ENCODE peak calls at places on chromosomes 16 and 17, in five cellular contexts. B is AG04449, H is HFFc6, S is B cell, N is omental fat pad. F is an unnamed sample.

GRCh38 chr16:75080205-75081029 is 36.2 kb downstream of the LDHD start:
- DNase-seq in S (no peak), N (no peak), H (peak; percentile 64), B (peak; percentile 53), F (no peak)

GRCh38 chr17:78144146-78144719 is 2.0 kb upstream of the C17orf99 start:
- DNase-seq in S (no peak), N (no peak), B (no peak), H (peak; percentile 45), F (no peak)

GRCh38 chr17:30600830-30601494 is 123.8 kb downstream of the GOSR1 start:
- DNase-seq in S (peak; percentile 43), N (no peak), H (no peak), B (no peak), F (peak; percentile 40)

GRCh38 chr16:57239089-57239488 is 6.0 kb upstream of the ARL2BP start:
- DNase-seq in H (no peak), B (no peak), N (no peak), S (no peak), F (no peak)

GRCh38 chr16:19517424-19518089 is 4.3 kb downstream of the GDE1 start:
- DNase-seq in S (no peak), B (no peak), N (no peak), H (peak; percentile 58), F (no peak)

GRCh38 chr17:7916799-7917198 is 710 bp upstream of the RNF227 start:
- DNase-seq in B (peak; percentile 36), H (peak; percentile 61), S (no peak), N (no peak), F (no peak)

GRCh38 chr17:68697850-68698313 is 96.7 kb upstream of the FAM20A start:
- DNase-seq in N (no peak), H (peak; percentile 22), B (no peak), S (no peak), F (no peak)

GRCh38 chr16:83730812-83731211 is 77.0 kb upstream of the HSBP1 start:
- DNase-seq in S (no peak), N (no peak), B (no peak), H (no peak), F (no peak)

GRCh38 chr17:78351449-78352006 is 8.3 kb downstream of the SOCS3 start:
- DNase-seq in H (peak; percentile 85), S (no peak), N (peak; percentile 90), B (no peak), F (no peak)

GRCh38 chr17:41689497-41690299 is 1.0 kb downstream of the EIF1 start:
- DNase-seq in N (no peak), S (peak; percentile 59), B (no peak), H (peak; percentile 56), F (no peak)

GRCh38 chr17:17691468-17692263 is 10.4 kb downstream of the RAI1 start:
- DNase-seq in B (no peak), H (no peak), N (no peak), S (peak; percentile 48), F (peak; percentile 55)

GRCh38 chr17:37194208-37194607 is 181.6 kb upstream of the C17orf78 start:
- DNase-seq in H (no peak), N (no peak), B (no peak), S (no peak), F (no peak)

GRCh38 chr16:81137012-81137335 is 40.8 kb upstream of the GCSH start:
- DNase-seq in B (no peak), S (no peak), H (peak; percentile 56), N (no peak), F (no peak)

GRCh38 chr17:79706931-79707382 is 23.8 kb upstream of the ENPP7 start:
- DNase-seq in B (no peak), N (no peak), S (no peak), H (no peak), F (no peak)

GRCh38 chr16:11342021-11342855 is 3.0 kb upstream of the RMI2 start:
- DNase-seq in B (no peak), N (no peak), H (no peak), S (no peak), F (no peak)

GRCh38 chr17:2828396-2829038 is 32.3 kb downstream of the RAP1GAP2 start:
- DNase-seq in H (peak; percentile 17), B (no peak), S (peak; percentile 81), N (peak; percentile 73), F (peak; percentile 89)

GRCh38 chr17:36470499-36470898 is 16.0 kb upstream of the ZNHIT3 start:
- DNase-seq in N (no peak), B (no peak), H (no peak), S (peak; percentile 49), F (no peak)

GRCh38 chr16:49464877-49465504 is 91.4 kb downstream of the C16orf78 start:
- DNase-seq in H (no peak), B (no peak), S (no peak), N (no peak), F (peak; percentile 59)

GRCh38 chr17:40313660-40314556 is 4.9 kb downstream of the RARA start:
- DNase-seq in S (no peak), B (no peak), N (no peak), H (no peak), F (no peak)

GRCh38 chr16:85180047-85180878 is 68.0 kb upstream of the CIBAR2 start:
- DNase-seq in N (no peak), S (no peak), B (no peak), H (no peak), F (no peak)

GRCh38 chr16:51057102-51057793 is 93.8 kb downstream of the SALL1 start:
- DNase-seq in N (no peak), S (no peak), H (no peak), B (no peak), F (no peak)

GRCh38 chr16:56288019-56288418 is 96.7 kb downstream of the GNAO1 start:
- DNase-seq in S (no peak), H (no peak), N (no peak), B (no peak), F (no peak)

GRCh38 chr16:50841081-50841886 is 99.4 kb downstream of the CYLD start:
- DNase-seq in H (no peak), N (no peak), S (no peak), B (no peak), F (peak; percentile 45)

GRCh38 chr17:38725066-38725465 is 5.1 kb upstream of the CISD3 start:
- DNase-seq in S (no peak), N (no peak), B (no peak), H (no peak), F (no peak)

GRCh38 chr16:6447046-6447445 is 885.6 kb upstream of the RBFOX1 start:
- DNase-seq in B (no peak), N (no peak), S (no peak), H (no peak), F (no peak)

DNA sequence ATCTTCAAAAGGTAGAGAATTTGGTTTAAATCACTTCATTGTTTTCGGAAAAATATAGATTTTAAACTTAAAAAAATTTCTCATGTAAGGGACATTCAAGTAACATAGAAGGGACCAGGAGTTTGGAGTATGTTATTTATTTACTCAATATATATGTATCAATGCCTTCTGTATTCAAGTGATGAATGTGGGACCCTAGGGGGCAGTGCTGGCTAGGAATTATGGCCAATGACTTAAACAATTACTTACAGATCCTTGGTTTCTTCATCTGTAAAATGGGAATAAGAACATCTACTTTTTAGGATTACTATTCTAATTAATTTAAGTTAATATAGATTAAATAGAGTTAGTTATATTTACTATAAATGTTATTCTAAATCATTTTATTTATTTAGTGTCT is 886.3 kb upstream of the RBFOX1 start:
- DNase-seq in S (no peak), H (no peak), B (no peak), N (no peak), F (no peak)
- TF ChIP-seq CTCF in S (no peak), H (no peak), B (no peak), N (no peak), F (no peak)

GRCh38 chr16:89491238-89491869 is 993 bp upstream of the ANKRD11 start:
- DNase-seq in B (no peak), H (no peak), S (no peak), N (no peak), F (no peak)
- TF ChIP-seq CTCF in B (no peak), H (peak; percentile 67), S (peak; percentile 45), N (no peak), F (no peak)

GRCh38 chr16:69567031-69567680 is 1.4 kb downstream of the NFAT5 start:
- DNase-seq in N (no peak), H (no peak), S (peak; percentile 49), B (no peak), F (peak; percentile 54)
- TF ChIP-seq CTCF in N (no peak), H (peak; percentile 51), S (peak; percentile 58), B (no peak), F (peak; percentile 15)

GRCh38 chr17:50184057-50184456 is 17.4 kb downstream of the COL1A1 start:
- DNase-seq in B (no peak), N (no peak), S (no peak), H (no peak), F (no peak)
- TF ChIP-seq CTCF in B (peak; percentile 24), N (no peak), S (peak; percentile 33), H (peak; percentile 65), F (no peak)

DNA sequence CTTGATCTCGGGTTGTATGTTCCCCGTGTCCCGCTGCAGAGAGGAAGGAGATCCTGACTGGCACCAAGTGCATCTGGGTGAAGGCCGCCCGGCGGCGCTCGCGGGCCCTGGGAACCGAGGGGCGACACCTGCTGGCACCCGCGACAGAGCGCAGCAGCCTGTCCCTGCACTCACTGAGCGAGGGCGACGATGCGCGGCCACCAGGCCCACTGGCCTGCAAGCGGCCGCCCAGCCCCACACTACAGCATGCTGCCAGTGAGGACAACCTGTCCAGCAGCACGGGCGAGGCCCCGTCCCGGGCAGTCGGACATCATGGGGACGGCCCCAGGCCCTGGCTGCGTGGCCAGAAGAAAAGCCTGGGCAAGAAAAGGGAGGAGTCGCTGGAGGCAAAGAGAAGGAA is 7.5 kb downstream of the BTBD17 start:
- DNase-seq in S (no peak), N (no peak), B (no peak), H (no peak), F (peak; percentile 84)
- TF ChIP-seq CTCF in S (peak; percentile 30), N (no peak), B (no peak), H (peak; percentile 16), F (peak; percentile 79)

DNA sequence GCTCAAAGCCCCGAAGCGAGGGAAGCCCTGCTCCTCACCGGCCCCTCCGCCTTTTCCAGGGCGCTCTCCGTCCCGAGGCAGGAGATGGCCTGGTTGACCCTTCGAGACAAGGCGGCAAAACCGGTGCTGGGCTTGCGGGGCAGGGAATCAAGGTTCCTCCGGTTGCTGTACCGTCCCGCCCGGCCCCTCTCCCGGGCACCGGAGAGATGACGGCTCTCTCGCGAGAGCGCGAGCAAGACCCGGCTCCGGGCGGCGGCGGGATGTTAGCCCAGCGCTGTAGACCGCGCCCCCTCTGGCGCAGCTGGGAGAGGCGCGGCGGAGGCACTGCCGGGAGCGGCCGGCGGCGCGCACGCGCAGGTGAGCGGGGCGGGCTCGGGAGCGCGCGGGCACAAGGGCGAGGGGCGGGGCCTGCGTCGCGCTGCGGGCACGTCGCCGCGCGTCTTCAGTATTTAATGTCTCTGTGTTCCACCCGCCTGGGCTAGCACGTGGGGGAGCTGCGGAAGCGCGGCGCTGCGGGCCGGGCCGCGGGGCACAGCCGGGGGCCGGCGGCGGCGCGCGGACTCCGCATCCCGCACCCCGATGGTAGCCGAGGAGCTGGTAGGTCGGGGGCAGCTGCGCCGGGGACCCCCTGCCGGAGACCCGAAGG is at the start of gene AKAP1:
- DNase-seq in H (peak; percentile 91), S (peak; percentile 93), B (no peak), N (peak; percentile 80), F (peak; percentile 99)
- TF ChIP-seq CTCF in H (peak; percentile 34), S (no peak), B (peak; percentile 49), N (no peak), F (peak; percentile 53)

GRCh38 chr17:74290340-74290739 is 16.3 kb downstream of the DNAI2 start:
- DNase-seq in S (no peak), B (no peak), H (no peak), N (no peak), F (no peak)
- TF ChIP-seq CTCF in S (no peak), B (no peak), H (no peak), N (no peak), F (no peak)

GRCh38 chr17:80951121-80952090 is 40.2 kb upstream of the CHMP6 start:
- DNase-seq in N (peak; percentile 15), B (no peak), S (peak; percentile 33), H (no peak), F (no peak)
- TF ChIP-seq CTCF in N (no peak), B (no peak), S (no peak), H (no peak), F (no peak)

F was measured in GM10248.